ENCODE peak calls at places on chromosomes 11 and 22, in six cellular contexts. U is A673, P is DND-41, A is PC-9, B is endothelial cell of umbilical vein, I is body of pancreas. Q is an unnamed sample.

GRCh38 chr11:126265801-126266200 is 2.9 kb downstream of the SRPRA start:
- DNase-seq in U (peak; percentile 40), P (no peak), A (no peak), B (peak; percentile 28), I (no peak), Q (no peak)

GRCh38 chr11:123069878-123070821 is 8.2 kb upstream of the HSPA8 start:
- DNase-seq in U (no peak), P (no peak), A (no peak), B (no peak), I (no peak), Q (peak; percentile 39)

GRCh38 chr11:113876074-113876797 is 864 bp upstream of the USP28 start:
- DNase-seq in U (no peak), P (no peak), A (no peak), B (no peak), I (peak; percentile 16), Q (peak; percentile 49)

GRCh38 chr22:17083255-17083654 is 1.5 kb upstream of the IL17RA start:
- DNase-seq in U (no peak), P (no peak), A (no peak), B (no peak), I (no peak), Q (no peak)

GRCh38 chr11:15006139-15006759 is 34.1 kb upstream of the CALCA start:
- DNase-seq in U (peak; percentile 66), P (peak; percentile 26), A (no peak), B (peak; percentile 42), I (no peak), Q (peak; percentile 84)

GRCh38 chr11:10657308-10658271 is 36.0 kb downstream of the IRAG1 start:
- DNase-seq in U (no peak), P (no peak), A (no peak), B (peak; percentile 54), I (no peak), Q (no peak)

GRCh38 chr11:94638902-94639373 is 71.8 kb downstream of the PIWIL4 start:
- DNase-seq in U (no peak), P (no peak), A (no peak), B (peak; percentile 5), I (no peak), Q (peak; percentile 52)

GRCh38 chr11:67054851-67055523 is 1.7 kb upstream of the RHOD start:
- DNase-seq in U (peak; percentile 75), P (peak; percentile 16), A (peak; percentile 98), B (peak; percentile 65), I (peak; percentile 90), Q (peak; percentile 54)

GRCh38 chr11:18769802-18770456 is 21.7 kb downstream of the PTPN5 start:
- DNase-seq in U (no peak), P (no peak), A (no peak), B (no peak), I (no peak), Q (no peak)

GRCh38 chr22:32847067-32847491 is 45.6 kb downstream of the TIMP3 start:
- DNase-seq in U (no peak), P (no peak), A (no peak), B (no peak), I (no peak), Q (no peak)

GRCh38 chr11:131874070-131874469 is 503.7 kb downstream of the NTM start:
- DNase-seq in U (no peak), P (no peak), A (no peak), B (no peak), I (no peak), Q (no peak)

GRCh38 chr11:101975734-101976133 is 59.4 kb upstream of the ANGPTL5 start:
- DNase-seq in U (no peak), P (no peak), A (no peak), B (no peak), I (no peak), Q (no peak)

GRCh38 chr11:37657645-37658044 is 1059.6 kb upstream of the RAG2 start:
- DNase-seq in U (peak; percentile 70), P (no peak), A (no peak), B (peak; percentile 45), I (no peak), Q (no peak)

GRCh38 chr22:39292561-39293074 is 26.8 kb downstream of the RPL3 start:
- DNase-seq in U (peak; percentile 96), P (no peak), A (peak; percentile 97), B (peak; percentile 96), I (peak; percentile 92), Q (no peak)

GRCh38 chr22:37633082-37633692 is 6.3 kb upstream of the SH3BP1 start:
- DNase-seq in U (no peak), P (no peak), A (no peak), B (no peak), I (no peak), Q (peak; percentile 66)

GRCh38 chr11:24635588-24636290 is 138.9 kb downstream of the LUZP2 start:
- DNase-seq in U (no peak), P (no peak), A (peak; percentile 22), B (no peak), I (no peak), Q (no peak)

GRCh38 chr22:44669725-44670027 is 32.3 kb upstream of the PRR5 start:
- DNase-seq in U (no peak), P (no peak), A (no peak), B (no peak), I (no peak), Q (no peak)

GRCh38 chr11:122226810-122227379 is 110.9 kb upstream of the BLID start:
- DNase-seq in U (no peak), P (no peak), A (no peak), B (no peak), I (no peak), Q (no peak)

GRCh38 chr22:45756558-45756957 is 84.9 kb downstream of the ATXN10 start:
- DNase-seq in U (no peak), P (no peak), A (no peak), B (no peak), I (no peak), Q (no peak)

GRCh38 chr11:110410638-110411037 is 19.1 kb upstream of the FDX1 start:
- DNase-seq in U (no peak), P (no peak), A (no peak), B (no peak), I (no peak), Q (no peak)

GRCh38 chr11:8338138-8338537 is 74.5 kb upstream of the LMO1 start:
- DNase-seq in U (peak; percentile 18), P (peak; percentile 15), A (no peak), B (peak; percentile 29), I (peak; percentile 59), Q (peak; percentile 71)

GRCh38 chr11:36564376-36565032 is 3.3 kb upstream of the RAG1 start:
- DNase-seq in U (peak; percentile 94), P (peak; percentile 83), A (peak; percentile 24), B (peak; percentile 64), I (peak; percentile 61), Q (peak; percentile 85)

GRCh38 chr11:58622344-58622743 is at the start of gene CNTF:
- DNase-seq in U (peak; percentile 17), P (no peak), A (no peak), B (no peak), I (no peak), Q (no peak)

GRCh38 chr22:47422736-47423135 is 660.3 kb downstream of the TBC1D22A start:
- DNase-seq in U (no peak), P (no peak), A (no peak), B (no peak), I (no peak), Q (no peak)

GRCh38 chr22:47423861-47424820 is 661.7 kb downstream of the TBC1D22A start:
- DNase-seq in U (no peak), P (no peak), A (no peak), B (no peak), I (no peak), Q (no peak)

GRCh38 chr22:47421846-47422245 is 659.4 kb downstream of the TBC1D22A start:
- DNase-seq in U (no peak), P (no peak), A (no peak), B (no peak), I (no peak), Q (no peak)

GRCh38 chr22:47420211-47420610 is 657.8 kb downstream of the TBC1D22A start:
- DNase-seq in U (no peak), P (no peak), A (no peak), B (no peak), I (no peak), Q (no peak)

GRCh38 chr22:47423266-47423665 is 660.8 kb downstream of the TBC1D22A start:
- DNase-seq in U (no peak), P (no peak), A (no peak), B (no peak), I (no peak), Q (no peak)
- H3K9me3 ChIP-seq in U (no peaks in the 10 kb centered on the region), P (no peaks in the 10 kb centered on the region), A (peaks cover 4% of the 10 kb centered on the region), B (peaks cover 5% of the 10 kb centered on the region), I (no peaks in the 10 kb centered on the region), Q (no peaks in the 10 kb centered on the region)

GRCh38 chr11:69301491-69302401 is 7.8 kb downstream of the MYEOV start:
- DNase-seq in U (peak; percentile 83), P (no peak), A (peak; percentile 100), B (peak; percentile 65), I (peak; percentile 21), Q (peak; percentile 37)
- H3K4me1 ChIP-seq in U (peaks cover 82% of the 10 kb centered on the region), P (peaks cover 12% of the 10 kb centered on the region), A (peaks cover 75% of the 10 kb centered on the region), B (peaks cover 51% of the 10 kb centered on the region), I (peaks cover 36% of the 10 kb centered on the region), Q (peaks cover 23% of the 10 kb centered on the region)

DNA sequence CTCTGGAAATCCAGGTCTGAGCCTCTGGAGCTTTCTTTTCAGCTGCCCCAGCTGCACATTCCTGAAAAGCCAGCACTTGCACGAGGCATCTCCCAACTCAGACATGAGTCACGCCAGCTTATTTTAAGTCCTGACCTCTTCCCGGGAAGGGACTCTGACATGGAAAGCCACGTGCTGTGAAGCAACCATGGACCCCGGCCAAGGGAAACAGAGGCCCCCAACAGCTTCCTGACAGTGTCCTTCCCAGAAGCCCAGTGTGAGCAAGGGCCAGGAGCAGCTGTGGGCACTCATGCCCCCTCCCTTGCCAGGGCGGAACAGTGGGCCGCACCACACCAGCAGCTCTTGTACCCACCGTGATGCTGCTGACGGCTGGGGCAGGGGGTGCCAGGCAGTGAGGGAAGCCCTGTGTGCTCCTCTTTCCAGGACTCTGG is 118.8 kb upstream of the CADM1 start:
- DNase-seq in U (no peak), P (no peak), A (no peak), B (no peak), I (peak; percentile 19), Q (no peak)
- H3K27ac ChIP-seq in U (no peak overlapping the region), P (no peak overlapping the region), A (no peak overlapping the region), B (no peak overlapping the region), I (no peak overlapping the region), Q (no peak overlapping the region)

GRCh38 chr11:133595998-133596590 is 63.8 kb upstream of the OPCML start:
- DNase-seq in U (no peak), P (no peak), A (no peak), B (no peak), I (no peak), Q (no peak)

GRCh38 chr11:133597236-133597635 is 64.9 kb upstream of the OPCML start:
- DNase-seq in U (no peak), P (no peak), A (no peak), B (no peak), I (no peak), Q (no peak)

GRCh38 chr11:133598879-133599278 is 66.6 kb upstream of the OPCML start:
- DNase-seq in U (no peak), P (no peak), A (no peak), B (no peak), I (no peak), Q (no peak)

GRCh38 chr11:133605493-133605892 is 73.2 kb upstream of the OPCML start:
- DNase-seq in U (no peak), P (no peak), A (no peak), B (no peak), I (no peak), Q (no peak)

GRCh38 chr11:133600876-133601275 is 68.6 kb upstream of the OPCML start:
- DNase-seq in U (no peak), P (no peak), A (no peak), B (no peak), I (no peak), Q (no peak)
- H3K9me3 ChIP-seq in U (peaks cover 27% of the 10 kb centered on the region), P (no peaks in the 10 kb centered on the region), A (no peaks in the 10 kb centered on the region), B (no peaks in the 10 kb centered on the region), I (no peaks in the 10 kb centered on the region), Q (no peaks in the 10 kb centered on the region)

GRCh38 chr11:71432761-71433647 is 15.2 kb downstream of the DHCR7 start:
- DNase-seq in U (no peak), P (no peak), A (no peak), B (no peak), I (no peak), Q (no peak)
- H3K4me1 ChIP-seq in U (no peaks in the 10 kb centered on the region), P (no peaks in the 10 kb centered on the region), A (peaks cover 18% of the 10 kb centered on the region), B (no peaks in the 10 kb centered on the region), I (no peaks in the 10 kb centered on the region), Q (no peaks in the 10 kb centered on the region)

Q was measured in Karpas-422.